ENCODE peak calls at places on chromosome X, in nine cellular contexts. Q is lung; S is AG09309; E is Jurkat, Clone E6-1; F is non-pigmented ciliary epithelial cell; N is ascending aorta; Z is SJSA1; W is PC-3; O is AG04450. X is an unnamed sample.

GRCh38 chrX:107571296-107571998 is 56.9 kb upstream of the PRPS1 start:
- DNase-seq in Q (no peak), S (peak), E (no peak), F (peak), N (no peak), Z (peak), W (peak), O (peak), X (peak)

GRCh38 chrX:64975491-64975890 is 759 bp downstream of the ZC4H2 start:
- DNase-seq in Q (no peak), S (no peak), E (no peak), F (no peak), N (no peak), Z (peak), W (peak), O (no peak), X (no peak)

GRCh38 chrX:23737413-23737812 is 5.7 kb downstream of the ACOT9 start:
- DNase-seq in Q (no peak), S (no peak), E (no peak), F (no peak), N (no peak), Z (no peak), W (no peak), O (no peak), X (no peak)

GRCh38 chrX:10618911-10619310 is 1.5 kb downstream of the MID1 start:
- DNase-seq in Q (no peak), S (no peak), E (no peak), F (no peak), N (no peak), Z (no peak), W (peak), O (no peak), X (no peak)

GRCh38 chrX:12013220-12013619 is 125.1 kb upstream of the FRMPD4 start:
- DNase-seq in Q (no peak), S (no peak), E (no peak), F (peak), N (no peak), Z (peak), W (peak), O (peak), X (no peak)

GRCh38 chrX:133183806-133184205 is 34.3 kb downstream of the TFDP3 start:
- DNase-seq in Q (no peak), S (no peak), E (no peak), F (no peak), N (no peak), Z (no peak), W (no peak), O (no peak), X (no peak)

GRCh38 chrX:140180585-140180984 is 215.3 kb upstream of the CXorf66 start:
- DNase-seq in Q (no peak), S (no peak), E (no peak), F (peak), N (no peak), Z (peak), W (peak), O (no peak), X (peak)

GRCh38 chrX:44874481-44875184 is 1.6 kb downstream of the KDM6A start:
- DNase-seq in Q (peak), S (no peak), E (no peak), F (no peak), N (no peak), Z (peak), W (peak), O (no peak), X (no peak)

GRCh38 chrX:74449322-74449936 is 28.1 kb downstream of the SLC16A2 start:
- DNase-seq in Q (no peak), S (no peak), E (peak), F (no peak), N (no peak), Z (no peak), W (peak), O (no peak), X (no peak)

GRCh38 chrX:132740316-132741123 is 217.9 kb downstream of the HS6ST2 start:
- DNase-seq in Q (no peak), S (no peak), E (no peak), F (no peak), N (no peak), Z (no peak), W (peak), O (no peak), X (no peak)

GRCh38 chrX:103663921-103664320 is 22.6 kb downstream of the MORF4L2 start:
- DNase-seq in Q (no peak), S (no peak), E (no peak), F (no peak), N (no peak), Z (no peak), W (no peak), O (no peak), X (no peak)

GRCh38 chrX:133813991-133814390 is 171.4 kb downstream of the GPC3 start:
- DNase-seq in Q (no peak), S (no peak), E (no peak), F (no peak), N (no peak), Z (no peak), W (no peak), O (no peak), X (no peak)

GRCh38 chrX:21932277-21932996 is 8.1 kb upstream of the SMS start:
- DNase-seq in Q (no peak), S (peak), E (no peak), F (no peak), N (peak), Z (peak), W (peak), O (peak), X (peak)

GRCh38 chrX:104195489-104196084 is 29.3 kb downstream of the FAM199X start:
- DNase-seq in Q (no peak), S (peak), E (peak), F (no peak), N (no peak), Z (peak), W (peak), O (no peak), X (no peak)

GRCh38 chrX:10496345-10496965 is 123.9 kb downstream of the MID1 start:
- DNase-seq in Q (no peak), S (peak), E (no peak), F (peak), N (no peak), Z (peak), W (no peak), O (peak), X (peak)

GRCh38 chrX:13194291-13195103 is 125.4 kb downstream of the ATXN3L start:
- DNase-seq in Q (no peak), S (no peak), E (no peak), F (no peak), N (no peak), Z (no peak), W (peak), O (no peak), X (no peak)

GRCh38 chrX:153556767-153557166 is 39.3 kb downstream of the ATP2B3 start:
- DNase-seq in Q (no peak), S (no peak), E (no peak), F (no peak), N (no peak), Z (no peak), W (no peak), O (no peak), X (no peak)

GRCh38 chrX:136209016-136209738 is 42.0 kb downstream of the MAP7D3 start:
- DNase-seq in Q (no peak), S (no peak), E (no peak), F (no peak), N (peak), Z (peak), W (peak), O (no peak), X (no peak)

GRCh38 chrX:140866446-140866845 is 135.9 kb upstream of the SPANXB1 start:
- DNase-seq in Q (no peak), S (no peak), E (no peak), F (no peak), N (no peak), Z (no peak), W (peak), O (no peak), X (no peak)

GRCh38 chrX:8867454-8867853 is 66.3 kb upstream of the FAM9A start:
- DNase-seq in Q (no peak), S (no peak), E (no peak), F (no peak), N (no peak), Z (no peak), W (no peak), O (no peak), X (no peak)

GRCh38 chrX:38181357-38181756 is 39.3 kb downstream of the SRPX start:
- DNase-seq in Q (no peak), S (no peak), E (no peak), F (no peak), N (no peak), Z (no peak), W (no peak), O (no peak), X (no peak)

GRCh38 chrX:70505451-70505841 is 60.8 kb downstream of the DLG3 start:
- DNase-seq in Q (no peak), S (no peak), E (no peak), F (no peak), N (no peak), Z (no peak), W (no peak), O (no peak), X (no peak)

GRCh38 chrX:31845003-31845402 is 773.2 kb upstream of the FTHL17 start:
- DNase-seq in Q (no peak), S (no peak), E (no peak), F (no peak), N (no peak), Z (no peak), W (no peak), O (no peak), X (no peak)

GRCh38 chrX:150410513-150410912 is 47.4 kb downstream of the MAMLD1 start:
- DNase-seq in Q (no peak), S (no peak), E (peak), F (no peak), N (no peak), Z (no peak), W (no peak), O (no peak), X (no peak)